ENCODE peak calls at places on chromosomes 6 and 20, in eight cellular contexts. G is pancreas, Q is HCT116, V is MM.1S, R is breast epithelium, S is GM23248, Y is kidney, T is small intestine. B is an unnamed sample.

GRCh38 chr6:122621638-122622037 is 11.4 kb downstream of the PKIB start:
- DNase-seq in G (no peak), Q (no peak), V (no peak), R (no peak), S (no peak), Y (no peak), T (no peak), B (no peak)

GRCh38 chr20:1331801-1332453 is 3.0 kb upstream of the SDCBP2 start:
- DNase-seq in G (no peak), Q (no peak), V (no peak), R (peak), S (no peak), Y (no peak), T (no peak), B (no peak)

GRCh38 chr6:34528996-34529664 is 27.0 kb downstream of the SPDEF start:
- DNase-seq in G (no peak), Q (no peak), V (no peak), R (no peak), S (no peak), Y (no peak), T (no peak), B (no peak)

GRCh38 chr6:17740559-17741220 is 34.0 kb upstream of the NUP153 start:
- DNase-seq in G (no peak), Q (no peak), V (no peak), R (no peak), S (peak), Y (no peak), T (no peak), B (no peak)

GRCh38 chr20:16100767-16101166 is 472.5 kb downstream of the KIF16B start:
- DNase-seq in G (no peak), Q (no peak), V (no peak), R (no peak), S (no peak), Y (no peak), T (peak), B (no peak)

GRCh38 chr6:32785781-32786533 is 22.6 kb upstream of the HLA-DQB2 start:
- DNase-seq in G (no peak), Q (peak), V (peak), R (no peak), S (peak), Y (no peak), T (peak), B (no peak)

GRCh38 chr6:158655569-158656450 is 6.0 kb downstream of the SYTL3 start:
- DNase-seq in G (no peak), Q (no peak), V (no peak), R (no peak), S (peak), Y (peak), T (no peak), B (no peak)

GRCh38 chr6:49582529-49582928 is 32.1 kb downstream of the C6orf141 start:
- DNase-seq in G (no peak), Q (no peak), V (no peak), R (no peak), S (no peak), Y (no peak), T (no peak), B (no peak)

GRCh38 chr6:122014961-122015360 is 384.5 kb upstream of the HSF2 start:
- DNase-seq in G (no peak), Q (no peak), V (no peak), R (no peak), S (peak), Y (no peak), T (no peak), B (no peak)

GRCh38 chr20:52783769-52784168 is 188.4 kb upstream of the TSHZ2 start:
- DNase-seq in G (no peak), Q (no peak), V (no peak), R (no peak), S (peak), Y (no peak), T (peak), B (no peak)

DNA sequence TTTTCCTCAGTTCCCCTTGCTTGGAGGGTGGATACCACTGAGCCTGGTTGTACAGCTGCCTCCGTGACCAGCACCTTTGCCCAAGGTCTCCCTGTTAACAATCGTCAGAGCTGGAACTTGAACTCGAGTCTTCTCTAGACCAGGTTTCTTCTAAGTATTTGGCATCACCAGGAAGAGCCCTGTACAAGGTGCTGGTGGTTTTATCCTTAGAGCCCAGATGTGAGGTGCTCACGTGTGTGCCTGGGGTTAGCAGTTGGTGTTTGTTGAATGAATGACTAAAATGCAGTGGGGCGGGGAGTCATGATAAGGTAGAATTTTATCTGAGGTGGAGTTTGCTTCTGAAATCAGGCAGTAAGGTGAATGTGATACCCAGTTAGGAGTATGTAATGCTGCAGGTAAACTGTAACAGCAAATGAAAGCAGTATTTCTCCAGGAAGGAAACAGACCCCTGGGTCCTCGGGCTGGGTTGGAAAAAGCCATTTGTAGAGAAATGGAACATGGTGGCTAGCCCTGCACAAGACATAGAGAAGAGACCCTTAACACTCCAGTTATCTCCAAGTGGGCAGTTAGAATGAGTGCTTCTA is 3.1 kb downstream of the DNAJC5 start:
- DNase-seq in G (no peak), Q (no peak), V (no peak), R (no peak), S (no peak), Y (no peak), T (peak), B (no peak)
- H3K27ac ChIP-seq in G (no peak), Q (no peak), V (no peak), R (no peak), S (no peak), Y (no peak), T (peak), B (no peak)

DNA sequence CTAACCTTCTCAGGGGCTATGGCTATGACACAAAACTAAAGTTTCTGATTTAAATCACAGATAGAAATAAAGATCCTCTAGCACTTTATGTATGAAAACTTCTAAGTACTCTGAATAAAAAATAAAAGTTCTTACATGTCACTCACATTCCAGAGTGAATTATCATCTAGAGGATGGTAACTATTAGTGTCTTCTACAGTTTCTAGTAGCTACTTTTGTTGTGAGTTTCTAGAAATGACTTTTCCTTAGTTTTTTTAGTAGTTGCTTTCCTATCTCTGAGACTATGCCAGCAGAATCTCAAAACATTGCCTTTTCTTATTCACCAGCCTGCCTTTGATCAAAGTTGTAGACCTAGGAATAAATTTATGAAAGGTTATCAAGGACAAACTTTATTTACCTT is 10.1 kb downstream of the ZNF318 start:
- DNase-seq in G (no peak), Q (no peak), V (no peak), R (no peak), S (peak), Y (no peak), T (no peak), B (no peak)
- H3K27ac ChIP-seq in G (no peak), Q (no peak), V (no peak), R (no peak), S (no peak), Y (no peak), T (no peak), B (no peak)

GRCh38 chr20:17530716-17531536 is at the start of gene BFSP1:
- DNase-seq in G (peak), Q (no peak), V (peak), R (peak), S (peak), Y (peak), T (peak), B (peak)
- H3K27ac ChIP-seq in G (peak), Q (peak), V (no peak), R (peak), S (no peak), Y (peak), T (no peak), B (peak)

GRCh38 chr6:98980814-98981213 is 33.1 kb upstream of the FBXL4 start:
- DNase-seq in G (no peak), Q (no peak), V (no peak), R (no peak), S (no peak), Y (no peak), T (no peak), B (no peak)
- H3K27ac ChIP-seq in G (no peak), Q (no peak), V (no peak), R (no peak), S (no peak), Y (no peak), T (no peak), B (no peak)

GRCh38 chr6:27617046-27617687 is 144.3 kb upstream of the ZNF184 start:
- DNase-seq in G (no peak), Q (no peak), V (no peak), R (no peak), S (peak), Y (no peak), T (peak), B (no peak)
- H3K27ac ChIP-seq in G (no peak), Q (peak), V (no peak), R (no peak), S (no peak), Y (no peak), T (no peak), B (no peak)

GRCh38 chr6:169339025-169339424 is 85.4 kb upstream of the THBS2 start:
- DNase-seq in G (no peak), Q (no peak), V (no peak), R (no peak), S (no peak), Y (no peak), T (peak), B (no peak)
- H3K27ac ChIP-seq in G (no peak), Q (no peak), V (no peak), R (no peak), S (no peak), Y (no peak), T (no peak), B (no peak)

GRCh38 chr6:157108923-157109322 is 214.4 kb downstream of the TMEM242 start:
- DNase-seq in G (no peak), Q (no peak), V (no peak), R (no peak), S (no peak), Y (no peak), T (no peak), B (no peak)

GRCh38 chr6:157107571-157107914 is 215.8 kb downstream of the TMEM242 start:
- DNase-seq in G (no peak), Q (no peak), V (no peak), R (no peak), S (no peak), Y (no peak), T (no peak), B (no peak)

GRCh38 chr6:157104803-157105202 is 218.5 kb downstream of the TMEM242 start:
- DNase-seq in G (no peak), Q (no peak), V (no peak), R (no peak), S (no peak), Y (no peak), T (no peak), B (no peak)

GRCh38 chr6:157107915-157108651 is 215.2 kb downstream of the TMEM242 start:
- DNase-seq in G (no peak), Q (no peak), V (no peak), R (no peak), S (peak), Y (no peak), T (peak), B (no peak)

GRCh38 chr6:157106487-157106886 is 216.8 kb downstream of the TMEM242 start:
- DNase-seq in G (no peak), Q (peak), V (no peak), R (no peak), S (peak), Y (no peak), T (no peak), B (no peak)
- H3K27ac ChIP-seq in G (no peak), Q (no peak), V (no peak), R (no peak), S (peak), Y (no peak), T (no peak), B (no peak)

GRCh38 chr6:118298476-118298875 is 249.6 kb upstream of the PLN start:
- DNase-seq in G (no peak), Q (no peak), V (no peak), R (no peak), S (peak), Y (no peak), T (no peak), B (no peak)
- H3K27ac ChIP-seq in G (no peak), Q (no peak), V (no peak), R (no peak), S (no peak), Y (no peak), T (no peak), B (no peak)